ENCODE peak calls at places on chromosomes 7 and 10, in nine cellular contexts. One of them, this sample, is unnamed.
A peak's percentile ranks its signal among the peaks of the same experiment; 100 is the strongest.

GRCh38 chr10:34637419-34637911 is 177.6 kb downstream of the PARD3 start:
- DNase-seq in HFFc6: peak; percentile 15
- DNase-seq in naive B cell: peak; percentile 58
- DNase-seq in hippocampal formation: peak; percentile 64
- DNase-seq in HS-5: no peak
- DNase-seq in EH: peak; percentile 41
- DNase-seq in activated CD4-positive, CD25-positive, alpha-beta regulatory T cell: no peak
- DNase-seq in activated CD8-positive, alpha-beta T cell treated with anti-CD3 and anti-CD28 coated beads for 36 hours: peak; percentile 78
- DNase-seq in activated CD4-positive, alpha-beta T cell treated with anti-CD3 and anti-CD28 coated beads, Interleukin-2, amount 50 U/mL, for 1 hour: peak; percentile 59
- DNase-seq in this sample: peak; percentile 46

GRCh38 chr10:66916030-66916429 is 9.8 kb upstream of the LRRTM3 start:
- DNase-seq in HFFc6: no peak
- DNase-seq in naive B cell: no peak
- DNase-seq in hippocampal formation: no peak
- DNase-seq in HS-5: no peak
- DNase-seq in EH: no peak
- DNase-seq in activated CD4-positive, CD25-positive, alpha-beta regulatory T cell: no peak
- DNase-seq in activated CD8-positive, alpha-beta T cell treated with anti-CD3 and anti-CD28 coated beads for 36 hours: no peak
- DNase-seq in activated CD4-positive, alpha-beta T cell treated with anti-CD3 and anti-CD28 coated beads, Interleukin-2, amount 50 U/mL, for 1 hour: no peak
- DNase-seq in this sample: no peak

GRCh38 chr7:91263359-91264082 is 712 bp upstream of the FZD1 start:
- DNase-seq in HFFc6: no peak
- DNase-seq in naive B cell: no peak
- DNase-seq in hippocampal formation: peak; percentile 31
- DNase-seq in HS-5: no peak
- DNase-seq in EH: peak; percentile 39
- DNase-seq in activated CD4-positive, CD25-positive, alpha-beta regulatory T cell: no peak
- DNase-seq in activated CD8-positive, alpha-beta T cell treated with anti-CD3 and anti-CD28 coated beads for 36 hours: no peak
- DNase-seq in activated CD4-positive, alpha-beta T cell treated with anti-CD3 and anti-CD28 coated beads, Interleukin-2, amount 50 U/mL, for 1 hour: no peak
- DNase-seq in this sample: peak; percentile 78

GRCh38 chr7:129644634-129645230 is 33.2 kb downstream of the NRF1 start:
- DNase-seq in HFFc6: peak; percentile 65
- DNase-seq in naive B cell: peak; percentile 12
- DNase-seq in hippocampal formation: no peak
- DNase-seq in HS-5: peak; percentile 24
- DNase-seq in EH: peak; percentile 64
- DNase-seq in activated CD4-positive, CD25-positive, alpha-beta regulatory T cell: no peak
- DNase-seq in activated CD8-positive, alpha-beta T cell treated with anti-CD3 and anti-CD28 coated beads for 36 hours: no peak
- DNase-seq in activated CD4-positive, alpha-beta T cell treated with anti-CD3 and anti-CD28 coated beads, Interleukin-2, amount 50 U/mL, for 1 hour: no peak
- DNase-seq in this sample: peak; percentile 74

GRCh38 chr10:50846753-50847152 is 38.7 kb downstream of the A1CF start:
- DNase-seq in HFFc6: peak; percentile 7
- DNase-seq in naive B cell: no peak
- DNase-seq in hippocampal formation: no peak
- DNase-seq in HS-5: peak; percentile 35
- DNase-seq in EH: peak; percentile 44
- DNase-seq in activated CD4-positive, CD25-positive, alpha-beta regulatory T cell: no peak
- DNase-seq in activated CD8-positive, alpha-beta T cell treated with anti-CD3 and anti-CD28 coated beads for 36 hours: no peak
- DNase-seq in activated CD4-positive, alpha-beta T cell treated with anti-CD3 and anti-CD28 coated beads, Interleukin-2, amount 50 U/mL, for 1 hour: no peak
- DNase-seq in this sample: peak; percentile 34

GRCh38 chr10:132096223-132096622 is 30.5 kb downstream of the JAKMIP3 start:
- DNase-seq in HFFc6: peak; percentile 25
- DNase-seq in naive B cell: no peak
- DNase-seq in hippocampal formation: no peak
- DNase-seq in HS-5: no peak
- DNase-seq in EH: peak; percentile 44
- DNase-seq in activated CD4-positive, CD25-positive, alpha-beta regulatory T cell: no peak
- DNase-seq in activated CD8-positive, alpha-beta T cell treated with anti-CD3 and anti-CD28 coated beads for 36 hours: peak; percentile 61
- DNase-seq in activated CD4-positive, alpha-beta T cell treated with anti-CD3 and anti-CD28 coated beads, Interleukin-2, amount 50 U/mL, for 1 hour: no peak
- DNase-seq in this sample: peak; percentile 36

GRCh38 chr10:23073527-23073926 is 21.9 kb upstream of the MSRB2 start:
- DNase-seq in HFFc6: no peak
- DNase-seq in naive B cell: no peak
- DNase-seq in hippocampal formation: no peak
- DNase-seq in HS-5: no peak
- DNase-seq in EH: peak; percentile 7
- DNase-seq in activated CD4-positive, CD25-positive, alpha-beta regulatory T cell: no peak
- DNase-seq in activated CD8-positive, alpha-beta T cell treated with anti-CD3 and anti-CD28 coated beads for 36 hours: no peak
- DNase-seq in activated CD4-positive, alpha-beta T cell treated with anti-CD3 and anti-CD28 coated beads, Interleukin-2, amount 50 U/mL, for 1 hour: no peak
- DNase-seq in this sample: no peak

GRCh38 chr7:139798221-139798620 is 20.4 kb upstream of the HIPK2 start:
- DNase-seq in HFFc6: no peak
- DNase-seq in naive B cell: no peak
- DNase-seq in hippocampal formation: no peak
- DNase-seq in HS-5: no peak
- DNase-seq in EH: no peak
- DNase-seq in activated CD4-positive, CD25-positive, alpha-beta regulatory T cell: no peak
- DNase-seq in activated CD8-positive, alpha-beta T cell treated with anti-CD3 and anti-CD28 coated beads for 36 hours: no peak
- DNase-seq in activated CD4-positive, alpha-beta T cell treated with anti-CD3 and anti-CD28 coated beads, Interleukin-2, amount 50 U/mL, for 1 hour: no peak
- DNase-seq in this sample: no peak

GRCh38 chr7:74684473-74684872 is 27.0 kb downstream of the GTF2I start:
- DNase-seq in HFFc6: no peak
- DNase-seq in naive B cell: no peak
- DNase-seq in hippocampal formation: no peak
- DNase-seq in HS-5: no peak
- DNase-seq in EH: no peak
- DNase-seq in activated CD4-positive, CD25-positive, alpha-beta regulatory T cell: no peak
- DNase-seq in activated CD8-positive, alpha-beta T cell treated with anti-CD3 and anti-CD28 coated beads for 36 hours: no peak
- DNase-seq in activated CD4-positive, alpha-beta T cell treated with anti-CD3 and anti-CD28 coated beads, Interleukin-2, amount 50 U/mL, for 1 hour: no peak
- DNase-seq in this sample: no peak

GRCh38 chr7:115230882-115231508 is 309.1 kb downstream of the MDFIC start:
- DNase-seq in HFFc6: peak; percentile 95
- DNase-seq in naive B cell: no peak
- DNase-seq in hippocampal formation: no peak
- DNase-seq in HS-5: peak; percentile 82
- DNase-seq in EH: peak; percentile 89
- DNase-seq in activated CD4-positive, CD25-positive, alpha-beta regulatory T cell: no peak
- DNase-seq in activated CD8-positive, alpha-beta T cell treated with anti-CD3 and anti-CD28 coated beads for 36 hours: no peak
- DNase-seq in activated CD4-positive, alpha-beta T cell treated with anti-CD3 and anti-CD28 coated beads, Interleukin-2, amount 50 U/mL, for 1 hour: no peak
- DNase-seq in this sample: peak; percentile 96

GRCh38 chr7:6558837-6559236 is 7.6 kb upstream of the GRID2IP start:
- DNase-seq in HFFc6: peak; percentile 56
- DNase-seq in naive B cell: no peak
- DNase-seq in hippocampal formation: no peak
- DNase-seq in HS-5: no peak
- DNase-seq in EH: peak; percentile 66
- DNase-seq in activated CD4-positive, CD25-positive, alpha-beta regulatory T cell: no peak
- DNase-seq in activated CD8-positive, alpha-beta T cell treated with anti-CD3 and anti-CD28 coated beads for 36 hours: peak; percentile 54
- DNase-seq in activated CD4-positive, alpha-beta T cell treated with anti-CD3 and anti-CD28 coated beads, Interleukin-2, amount 50 U/mL, for 1 hour: no peak
- DNase-seq in this sample: peak; percentile 84

GRCh38 chr7:5692112-5692844 is 89.2 kb downstream of the RNF216 start:
- DNase-seq in HFFc6: peak; percentile 99
- DNase-seq in naive B cell: no peak
- DNase-seq in hippocampal formation: peak; percentile 45
- DNase-seq in HS-5: peak; percentile 98
- DNase-seq in EH: peak; percentile 99
- DNase-seq in activated CD4-positive, CD25-positive, alpha-beta regulatory T cell: no peak
- DNase-seq in activated CD8-positive, alpha-beta T cell treated with anti-CD3 and anti-CD28 coated beads for 36 hours: no peak
- DNase-seq in activated CD4-positive, alpha-beta T cell treated with anti-CD3 and anti-CD28 coated beads, Interleukin-2, amount 50 U/mL, for 1 hour: no peak
- DNase-seq in this sample: peak; percentile 99

GRCh38 chr10:22823109-22823508 is 104.7 kb upstream of the ARMC3 start:
- DNase-seq in HFFc6: peak; percentile 94
- DNase-seq in naive B cell: no peak
- DNase-seq in hippocampal formation: no peak
- DNase-seq in HS-5: no peak
- DNase-seq in EH: peak; percentile 93
- DNase-seq in activated CD4-positive, CD25-positive, alpha-beta regulatory T cell: no peak
- DNase-seq in activated CD8-positive, alpha-beta T cell treated with anti-CD3 and anti-CD28 coated beads for 36 hours: peak; percentile 8
- DNase-seq in activated CD4-positive, alpha-beta T cell treated with anti-CD3 and anti-CD28 coated beads, Interleukin-2, amount 50 U/mL, for 1 hour: no peak
- DNase-seq in this sample: peak; percentile 94

GRCh38 chr10:6819301-6819700 is 239.2 kb upstream of the PRKCQ start:
- DNase-seq in HFFc6: no peak
- DNase-seq in naive B cell: no peak
- DNase-seq in hippocampal formation: no peak
- DNase-seq in HS-5: no peak
- DNase-seq in EH: no peak
- DNase-seq in activated CD4-positive, CD25-positive, alpha-beta regulatory T cell: no peak
- DNase-seq in activated CD8-positive, alpha-beta T cell treated with anti-CD3 and anti-CD28 coated beads for 36 hours: no peak
- DNase-seq in activated CD4-positive, alpha-beta T cell treated with anti-CD3 and anti-CD28 coated beads, Interleukin-2, amount 50 U/mL, for 1 hour: no peak
- DNase-seq in this sample: no peak

GRCh38 chr7:144785491-144785890 is 50.4 kb downstream of the TPK1 start:
- DNase-seq in HFFc6: no peak
- DNase-seq in naive B cell: no peak
- DNase-seq in hippocampal formation: no peak
- DNase-seq in HS-5: no peak
- DNase-seq in EH: no peak
- DNase-seq in activated CD4-positive, CD25-positive, alpha-beta regulatory T cell: no peak
- DNase-seq in activated CD8-positive, alpha-beta T cell treated with anti-CD3 and anti-CD28 coated beads for 36 hours: no peak
- DNase-seq in activated CD4-positive, alpha-beta T cell treated with anti-CD3 and anti-CD28 coated beads, Interleukin-2, amount 50 U/mL, for 1 hour: no peak
- DNase-seq in this sample: no peak

GRCh38 chr10:59314284-59314683 is 48.1 kb downstream of the FAM13C start:
- DNase-seq in HFFc6: no peak
- DNase-seq in naive B cell: no peak
- DNase-seq in hippocampal formation: no peak
- DNase-seq in HS-5: no peak
- DNase-seq in EH: no peak
- DNase-seq in activated CD4-positive, CD25-positive, alpha-beta regulatory T cell: no peak
- DNase-seq in activated CD8-positive, alpha-beta T cell treated with anti-CD3 and anti-CD28 coated beads for 36 hours: no peak
- DNase-seq in activated CD4-positive, alpha-beta T cell treated with anti-CD3 and anti-CD28 coated beads, Interleukin-2, amount 50 U/mL, for 1 hour: no peak
- DNase-seq in this sample: no peak

GRCh38 chr10:31157125-31157983 is 125.7 kb upstream of the ZNF438 start:
- DNase-seq in HFFc6: peak; percentile 79
- DNase-seq in naive B cell: no peak
- DNase-seq in hippocampal formation: peak; percentile 43
- DNase-seq in HS-5: no peak
- DNase-seq in EH: peak; percentile 89
- DNase-seq in activated CD4-positive, CD25-positive, alpha-beta regulatory T cell: no peak
- DNase-seq in activated CD8-positive, alpha-beta T cell treated with anti-CD3 and anti-CD28 coated beads for 36 hours: no peak
- DNase-seq in activated CD4-positive, alpha-beta T cell treated with anti-CD3 and anti-CD28 coated beads, Interleukin-2, amount 50 U/mL, for 1 hour: no peak
- DNase-seq in this sample: peak; percentile 85

GRCh38 chr7:18684899-18685298 is 189.3 kb downstream of the HDAC9 start:
- DNase-seq in HFFc6: no peak
- DNase-seq in naive B cell: no peak
- DNase-seq in hippocampal formation: no peak
- DNase-seq in HS-5: no peak
- DNase-seq in EH: peak; percentile 8
- DNase-seq in activated CD4-positive, CD25-positive, alpha-beta regulatory T cell: no peak
- DNase-seq in activated CD8-positive, alpha-beta T cell treated with anti-CD3 and anti-CD28 coated beads for 36 hours: no peak
- DNase-seq in activated CD4-positive, alpha-beta T cell treated with anti-CD3 and anti-CD28 coated beads, Interleukin-2, amount 50 U/mL, for 1 hour: no peak
- DNase-seq in this sample: no peak

GRCh38 chr10:110205051-110205675 is 2.2 kb upstream of the MXI1 start:
- DNase-seq in HFFc6: no peak
- DNase-seq in naive B cell: no peak
- DNase-seq in hippocampal formation: no peak
- DNase-seq in HS-5: no peak
- DNase-seq in EH: no peak
- DNase-seq in activated CD4-positive, CD25-positive, alpha-beta regulatory T cell: no peak
- DNase-seq in activated CD8-positive, alpha-beta T cell treated with anti-CD3 and anti-CD28 coated beads for 36 hours: no peak
- DNase-seq in activated CD4-positive, alpha-beta T cell treated with anti-CD3 and anti-CD28 coated beads, Interleukin-2, amount 50 U/mL, for 1 hour: no peak
- DNase-seq in this sample: no peak

GRCh38 chr10:14603539-14604102 is 171.1 kb downstream of the FAM107B start:
- DNase-seq in HFFc6: no peak
- DNase-seq in naive B cell: peak; percentile 29
- DNase-seq in hippocampal formation: no peak
- DNase-seq in HS-5: no peak
- DNase-seq in EH: peak; percentile 30
- DNase-seq in activated CD4-positive, CD25-positive, alpha-beta regulatory T cell: no peak
- DNase-seq in activated CD8-positive, alpha-beta T cell treated with anti-CD3 and anti-CD28 coated beads for 36 hours: no peak
- DNase-seq in activated CD4-positive, alpha-beta T cell treated with anti-CD3 and anti-CD28 coated beads, Interleukin-2, amount 50 U/mL, for 1 hour: no peak
- DNase-seq in this sample: peak; percentile 45

GRCh38 chr10:103553743-103554487 is 60.4 kb downstream of the NEURL1 start:
- DNase-seq in HFFc6: no peak
- DNase-seq in naive B cell: no peak
- DNase-seq in hippocampal formation: no peak
- DNase-seq in HS-5: no peak
- DNase-seq in EH: no peak
- DNase-seq in activated CD4-positive, CD25-positive, alpha-beta regulatory T cell: no peak
- DNase-seq in activated CD8-positive, alpha-beta T cell treated with anti-CD3 and anti-CD28 coated beads for 36 hours: peak; percentile 86
- DNase-seq in activated CD4-positive, alpha-beta T cell treated with anti-CD3 and anti-CD28 coated beads, Interleukin-2, amount 50 U/mL, for 1 hour: no peak
- DNase-seq in this sample: peak; percentile 33

GRCh38 chr10:80739963-80740715 is 202.4 kb downstream of the SH2D4B start:
- DNase-seq in HFFc6: no peak
- DNase-seq in naive B cell: no peak
- DNase-seq in hippocampal formation: no peak
- DNase-seq in HS-5: no peak
- DNase-seq in EH: no peak
- DNase-seq in activated CD4-positive, CD25-positive, alpha-beta regulatory T cell: no peak
- DNase-seq in activated CD8-positive, alpha-beta T cell treated with anti-CD3 and anti-CD28 coated beads for 36 hours: no peak
- DNase-seq in activated CD4-positive, alpha-beta T cell treated with anti-CD3 and anti-CD28 coated beads, Interleukin-2, amount 50 U/mL, for 1 hour: no peak
- DNase-seq in this sample: no peak

GRCh38 chr10:71232089-71232998 is 20.0 kb downstream of the UNC5B start:
- DNase-seq in HFFc6: no peak
- DNase-seq in naive B cell: no peak
- DNase-seq in hippocampal formation: peak; percentile 97
- DNase-seq in HS-5: no peak
- DNase-seq in EH: no peak
- DNase-seq in activated CD4-positive, CD25-positive, alpha-beta regulatory T cell: no peak
- DNase-seq in activated CD8-positive, alpha-beta T cell treated with anti-CD3 and anti-CD28 coated beads for 36 hours: no peak
- DNase-seq in activated CD4-positive, alpha-beta T cell treated with anti-CD3 and anti-CD28 coated beads, Interleukin-2, amount 50 U/mL, for 1 hour: no peak
- DNase-seq in this sample: peak; percentile 67

GRCh38 chr10:118031351-118032075 is 15.2 kb downstream of the RAB11FIP2 start:
- DNase-seq in HFFc6: no peak
- DNase-seq in naive B cell: no peak
- DNase-seq in hippocampal formation: no peak
- DNase-seq in HS-5: no peak
- DNase-seq in EH: peak; percentile 39
- DNase-seq in activated CD4-positive, CD25-positive, alpha-beta regulatory T cell: no peak
- DNase-seq in activated CD8-positive, alpha-beta T cell treated with anti-CD3 and anti-CD28 coated beads for 36 hours: no peak
- DNase-seq in activated CD4-positive, alpha-beta T cell treated with anti-CD3 and anti-CD28 coated beads, Interleukin-2, amount 50 U/mL, for 1 hour: no peak
- DNase-seq in this sample: peak; percentile 19

GRCh38 chr10:127977368-127978009 is 70.6 kb downstream of the PTPRE start:
- DNase-seq in HFFc6: no peak
- DNase-seq in naive B cell: no peak
- DNase-seq in hippocampal formation: peak; percentile 77
- DNase-seq in HS-5: peak; percentile 32
- DNase-seq in EH: no peak
- DNase-seq in activated CD4-positive, CD25-positive, alpha-beta regulatory T cell: no peak
- DNase-seq in activated CD8-positive, alpha-beta T cell treated with anti-CD3 and anti-CD28 coated beads for 36 hours: peak; percentile 19
- DNase-seq in activated CD4-positive, alpha-beta T cell treated with anti-CD3 and anti-CD28 coated beads, Interleukin-2, amount 50 U/mL, for 1 hour: no peak
- DNase-seq in this sample: peak; percentile 81

GRCh38 chr7:20083781-20084180 is 133.4 kb downstream of the MACC1 start:
- DNase-seq in HFFc6: no peak
- DNase-seq in naive B cell: no peak
- DNase-seq in hippocampal formation: no peak
- DNase-seq in HS-5: peak; percentile 60
- DNase-seq in EH: peak; percentile 49
- DNase-seq in activated CD4-positive, CD25-positive, alpha-beta regulatory T cell: no peak
- DNase-seq in activated CD8-positive, alpha-beta T cell treated with anti-CD3 and anti-CD28 coated beads for 36 hours: peak; percentile 29
- DNase-seq in activated CD4-positive, alpha-beta T cell treated with anti-CD3 and anti-CD28 coated beads, Interleukin-2, amount 50 U/mL, for 1 hour: no peak
- DNase-seq in this sample: peak; percentile 96

GRCh38 chr7:151759591-151760042 is 117.3 kb downstream of the PRKAG2 start:
- DNase-seq in HFFc6: peak; percentile 32
- DNase-seq in naive B cell: peak; percentile 48
- DNase-seq in hippocampal formation: peak; percentile 16
- DNase-seq in HS-5: no peak
- DNase-seq in EH: peak; percentile 67
- DNase-seq in activated CD4-positive, CD25-positive, alpha-beta regulatory T cell: peak; percentile 27
- DNase-seq in activated CD8-positive, alpha-beta T cell treated with anti-CD3 and anti-CD28 coated beads for 36 hours: peak; percentile 66
- DNase-seq in activated CD4-positive, alpha-beta T cell treated with anti-CD3 and anti-CD28 coated beads, Interleukin-2, amount 50 U/mL, for 1 hour: peak; percentile 54
- DNase-seq in this sample: peak; percentile 75

GRCh38 chr10:128631801-128632241 is 505.6 kb upstream of the MKI67 start:
- DNase-seq in HFFc6: no peak
- DNase-seq in naive B cell: no peak
- DNase-seq in hippocampal formation: no peak
- DNase-seq in HS-5: no peak
- DNase-seq in EH: no peak
- DNase-seq in activated CD4-positive, CD25-positive, alpha-beta regulatory T cell: no peak
- DNase-seq in activated CD8-positive, alpha-beta T cell treated with anti-CD3 and anti-CD28 coated beads for 36 hours: no peak
- DNase-seq in activated CD4-positive, alpha-beta T cell treated with anti-CD3 and anti-CD28 coated beads, Interleukin-2, amount 50 U/mL, for 1 hour: no peak
- DNase-seq in this sample: peak; percentile 57

GRCh38 chr10:124291009-124291671 is 127.6 kb downstream of the OAT start:
- DNase-seq in HFFc6: no peak
- DNase-seq in naive B cell: no peak
- DNase-seq in hippocampal formation: no peak
- DNase-seq in HS-5: no peak
- DNase-seq in EH: no peak
- DNase-seq in activated CD4-positive, CD25-positive, alpha-beta regulatory T cell: no peak
- DNase-seq in activated CD8-positive, alpha-beta T cell treated with anti-CD3 and anti-CD28 coated beads for 36 hours: peak; percentile 10
- DNase-seq in activated CD4-positive, alpha-beta T cell treated with anti-CD3 and anti-CD28 coated beads, Interleukin-2, amount 50 U/mL, for 1 hour: no peak
- DNase-seq in this sample: no peak

GRCh38 chr7:105268511-105269392 is 120.0 kb downstream of the SRPK2 start:
- DNase-seq in HFFc6: peak; percentile 59
- DNase-seq in naive B cell: peak; percentile 28
- DNase-seq in hippocampal formation: no peak
- DNase-seq in HS-5: peak; percentile 28
- DNase-seq in EH: peak; percentile 66
- DNase-seq in activated CD4-positive, CD25-positive, alpha-beta regulatory T cell: no peak
- DNase-seq in activated CD8-positive, alpha-beta T cell treated with anti-CD3 and anti-CD28 coated beads for 36 hours: no peak
- DNase-seq in activated CD4-positive, alpha-beta T cell treated with anti-CD3 and anti-CD28 coated beads, Interleukin-2, amount 50 U/mL, for 1 hour: no peak
- DNase-seq in this sample: peak; percentile 74

GRCh38 chr10:97792058-97792721 is 20.4 kb upstream of the SFRP5 start:
- DNase-seq in HFFc6: peak; percentile 31
- DNase-seq in naive B cell: peak; percentile 42
- DNase-seq in hippocampal formation: peak; percentile 44
- DNase-seq in HS-5: peak; percentile 6
- DNase-seq in EH: peak; percentile 59
- DNase-seq in activated CD4-positive, CD25-positive, alpha-beta regulatory T cell: peak; percentile 34
- DNase-seq in activated CD8-positive, alpha-beta T cell treated with anti-CD3 and anti-CD28 coated beads for 36 hours: peak; percentile 80
- DNase-seq in activated CD4-positive, alpha-beta T cell treated with anti-CD3 and anti-CD28 coated beads, Interleukin-2, amount 50 U/mL, for 1 hour: peak; percentile 70
- DNase-seq in this sample: peak; percentile 64

This sample was measured in GM23248.